ENCODE peak calls at places on chromosome 6, in seven cellular contexts. C is mesothelial cell of epicardium; T is activated T-helper 1 cell treated with anti-CD3 and anti-CD28 coated beads, Interleukin-2, amount 50 U/mL, for 16 hours; H is amniotic stem cell; D is sigmoid colon; Y is HTR-8/SVneo; I is tibial artery. O is an unnamed sample.
A peak's percentile ranks its signal among the peaks of the same experiment; 100 is the strongest.

GRCh38 chr6:73308712-73309533 is 45.2 kb downstream of the DPPA5 start:
- DNase-seq in C (no peak), T (no peak), H (no peak), D (no peak), Y (peak; percentile 63), I (no peak), O (no peak)

GRCh38 chr6:44234101-44235090 is 11.0 kb downstream of the SLC29A1 start:
- DNase-seq in C (no peak), T (no peak), H (peak; percentile 36), D (peak; percentile 98), Y (no peak), I (peak; percentile 86), O (peak; percentile 87)

GRCh38 chr6:45697605-45698004 is 318.1 kb downstream of the CLIC5 start:
- DNase-seq in C (no peak), T (no peak), H (peak; percentile 93), D (no peak), Y (peak; percentile 68), I (no peak), O (no peak)

GRCh38 chr6:33018904-33019303 is 9.5 kb upstream of the HLA-DOA start:
- DNase-seq in C (no peak), T (no peak), H (no peak), D (peak; percentile 87), Y (no peak), I (peak; percentile 79), O (peak; percentile 91)

GRCh38 chr6:41843178-41843577 is 52.0 kb downstream of the USP49 start:
- DNase-seq in C (no peak), T (no peak), H (no peak), D (no peak), Y (no peak), I (no peak), O (no peak)

GRCh38 chr6:134676307-134677281 is 273.3 kb downstream of the ALDH8A1 start:
- DNase-seq in C (no peak), T (no peak), H (no peak), D (no peak), Y (no peak), I (no peak), O (no peak)

GRCh38 chr6:65461121-65461520 is 245.9 kb downstream of the EYS start:
- DNase-seq in C (no peak), T (no peak), H (no peak), D (no peak), Y (no peak), I (no peak), O (no peak)

GRCh38 chr6:168301648-168302398 is 17.8 kb downstream of the DACT2 start:
- DNase-seq in C (peak; percentile 38), T (no peak), H (no peak), D (no peak), Y (no peak), I (no peak), O (peak; percentile 55)

GRCh38 chr6:33983109-33983475 is 162.8 kb downstream of the GRM4 start:
- DNase-seq in C (no peak), T (no peak), H (no peak), D (peak; percentile 64), Y (peak; percentile 83), I (peak; percentile 45), O (no peak)

GRCh38 chr6:164166996-164167395 is 752.5 kb downstream of the QKI start:
- DNase-seq in C (no peak), T (no peak), H (no peak), D (no peak), Y (no peak), I (no peak), O (no peak)

O was measured in right atrium auricular region.